ENCODE peak calls at places on chromosomes 4 and X, in four cellular contexts. D is dorsolateral prefrontal cortex, K is progenitor cell of endocrine pancreas, W is fibroblast of the aortic adventitia. O is an unnamed sample.

GRCh38 chr4:146495277-146495676 is 26.5 kb downstream of the SLC10A7 start:
- DNase-seq in W (peak), D (no peak), K (no peak), O (no peak)

GRCh38 chr4:183996868-183997267 is 91.8 kb downstream of the STOX2 start:
- DNase-seq in W (peak), K (no peak), D (no peak), O (no peak)

GRCh38 chr4:2924765-2925301 is 38.4 kb downstream of the NOP14 start:
- DNase-seq in W (no peak), D (peak), K (no peak), O (no peak)

GRCh38 chrX:77788050-77788449 is 2.0 kb upstream of the ATRX start:
- DNase-seq in W (peak), K (no peak), D (no peak), O (no peak)

GRCh38 chr4:8079031-8079885 is 79.4 kb downstream of the ABLIM2 start:
- DNase-seq in D (no peak), K (no peak), W (peak), O (no peak)

GRCh38 chr4:81512945-81513584 is 41.4 kb upstream of the RASGEF1B start:
- DNase-seq in D (no peak), W (no peak), K (no peak), O (no peak)

GRCh38 chr4:154332681-154333421 is 158.7 kb downstream of the DCHS2 start:
- DNase-seq in D (peak), W (no peak), K (no peak), O (peak)

GRCh38 chr4:182729527-182729926 is 187.7 kb downstream of the DCTD start:
- DNase-seq in D (no peak), K (no peak), W (no peak), O (no peak)

GRCh38 chr4:133320576-133321170 is 171.6 kb downstream of the PCDH10 start:
- DNase-seq in K (no peak), D (no peak), W (peak), O (no peak)
- TF ChIP-seq CTCF in K (peak), D (peak), W (peak), O (no peak)

GRCh38 chrX:109889289-109890006 is 113.5 kb upstream of the TMEM164 start:
- DNase-seq in K (no peak), D (no peak), W (peak), O (no peak)

GRCh38 chrX:109890910-109891502 is 111.9 kb upstream of the TMEM164 start:
- DNase-seq in D (peak), K (peak), W (peak), O (peak)

GRCh38 chrX:109890300-109890699 is 112.6 kb upstream of the TMEM164 start:
- DNase-seq in K (no peak), W (no peak), D (no peak), O (no peak)

GRCh38 chrX:109880629-109881028 is 122.3 kb upstream of the TMEM164 start:
- DNase-seq in W (no peak), D (no peak), K (no peak), O (no peak)

DNA sequence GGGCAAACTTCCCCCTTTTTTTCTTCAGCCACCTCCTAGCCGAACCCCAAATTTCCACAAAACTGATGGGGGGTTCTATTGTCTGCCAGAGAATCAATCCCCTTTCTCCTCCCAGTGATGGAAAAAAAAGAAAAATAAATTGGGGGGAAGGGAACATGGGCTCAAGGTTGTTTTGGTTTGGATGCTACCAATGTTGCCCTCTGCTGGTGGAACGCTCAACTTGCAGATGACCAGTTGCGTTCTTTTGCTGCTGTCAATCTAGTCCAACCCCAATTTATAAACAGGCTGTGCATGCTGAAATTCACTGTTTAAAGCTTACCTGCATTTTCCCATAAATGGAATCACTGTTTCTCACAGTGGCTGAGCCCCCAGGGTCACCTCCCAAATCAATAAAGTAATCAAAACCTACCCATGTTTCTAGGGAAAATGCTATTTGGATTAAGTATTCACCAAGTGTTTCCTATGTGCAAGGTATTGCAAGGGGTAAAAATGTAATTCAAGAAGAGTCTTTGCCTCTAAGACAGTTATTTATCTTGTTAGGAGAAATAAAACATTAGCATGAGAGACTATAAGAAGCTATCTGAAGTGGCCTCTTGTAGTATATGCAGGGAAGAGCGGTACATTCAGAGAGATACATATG is 116.7 kb upstream of the TMEM164 start:
- DNase-seq in W (peak), K (peak), D (no peak), O (no peak)
- TF ChIP-seq CTCF in W (peak), K (peak), D (peak), O (peak)

GRCh38 chr4:85828295-85828910 is 353.5 kb downstream of the ARHGAP24 start:
- DNase-seq in K (no peak), D (no peak), W (peak), O (no peak)

GRCh38 chr4:85823295-85823694 is 348.3 kb downstream of the ARHGAP24 start:
- DNase-seq in W (peak), K (no peak), D (no peak), O (no peak)

GRCh38 chr4:85829276-85830051 is 354.5 kb downstream of the ARHGAP24 start:
- DNase-seq in D (no peak), K (no peak), W (peak), O (no peak)

GRCh38 chr4:85824166-85824945 is 349.4 kb downstream of the ARHGAP24 start:
- DNase-seq in D (no peak), W (peak), K (no peak), O (no peak)

DNA sequence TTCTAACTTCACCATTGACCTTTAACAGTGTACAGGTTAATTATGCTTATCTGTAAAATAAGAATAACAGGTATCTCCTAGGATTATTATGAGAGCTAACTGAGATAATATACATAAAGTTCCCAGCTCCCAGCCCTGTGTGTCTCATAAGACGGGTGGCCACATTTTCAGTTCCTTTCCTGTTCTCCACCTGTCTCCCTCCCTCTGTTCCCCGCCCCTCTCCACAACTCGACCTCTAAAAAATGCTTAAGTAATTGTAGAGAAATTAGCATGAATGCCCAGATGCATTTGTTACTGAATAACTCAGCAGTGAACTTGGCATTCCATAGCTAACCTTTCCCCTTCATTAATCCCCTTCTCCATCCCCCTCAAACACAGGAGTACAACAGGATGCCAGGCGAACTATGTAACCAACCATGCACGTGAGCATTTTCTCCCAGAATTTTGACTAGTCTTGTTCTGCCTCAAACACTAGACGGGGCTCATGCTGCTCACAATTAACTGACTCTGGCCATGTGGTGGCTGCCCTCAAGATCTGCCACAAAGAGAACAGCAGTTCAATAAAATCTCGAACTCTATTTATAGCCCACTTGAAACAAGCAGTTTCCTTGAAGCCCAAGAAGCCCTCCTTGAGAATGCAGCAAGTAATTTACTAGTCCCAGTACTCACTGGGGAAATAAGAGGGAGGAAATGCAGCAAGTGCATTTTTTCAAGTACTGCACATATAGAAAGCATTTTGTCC is 351.2 kb downstream of the ARHGAP24 start:
- DNase-seq in W (peak), D (no peak), K (peak), O (no peak)
- TF ChIP-seq CTCF in W (peak), D (no peak), K (peak), O (no peak)

GRCh38 chr4:71501992-71502391 is 163.2 kb downstream of the SLC4A4 start:
- DNase-seq in D (no peak), W (no peak), K (no peak), O (no peak)
- TF ChIP-seq CTCF in D (no peak), W (no peak), K (no peak), O (no peak)

GRCh38 chr4:56976283-56976877 is 1.0 kb downstream of the NOA1 start:
- DNase-seq in W (no peak), K (peak), D (no peak), O (no peak)

GRCh38 chr4:56979674-56980073 is 978 bp downstream of the POLR2B start:
- DNase-seq in D (no peak), K (no peak), W (no peak), O (peak)

GRCh38 chr4:56978750-56979303 is at the start of gene POLR2B:
- DNase-seq in K (peak), D (peak), W (peak), O (peak)

GRCh38 chr4:56976878-56977320 is 507 bp downstream of the NOA1 start:
- DNase-seq in D (peak), K (peak), W (no peak), O (peak)

GRCh38 chr4:56977321-56978012 is at the start of gene NOA1:
- DNase-seq in D (peak), W (peak), K (peak), O (peak)
- TF ChIP-seq CTCF in D (no peak), W (no peak), K (no peak), O (no peak)

GRCh38 chr4:159283697-159284492 is 181.0 kb downstream of the RAPGEF2 start:
- DNase-seq in K (no peak), D (no peak), W (peak), O (no peak)

GRCh38 chr4:159282944-159283343 is 180.1 kb downstream of the RAPGEF2 start:
- DNase-seq in W (no peak), K (no peak), D (no peak), O (no peak)

GRCh38 chr4:159279084-159279483 is 176.2 kb downstream of the RAPGEF2 start:
- DNase-seq in D (no peak), K (no peak), W (no peak), O (no peak)

GRCh38 chr4:159280442-159281172 is 177.7 kb downstream of the RAPGEF2 start:
- DNase-seq in W (no peak), D (no peak), K (no peak), O (no peak)

GRCh38 chr4:159281781-159282180 is 178.9 kb downstream of the RAPGEF2 start:
- DNase-seq in W (peak), K (no peak), D (no peak), O (no peak)
- TF ChIP-seq CTCF in W (no peak), K (no peak), D (no peak), O (no peak)

DNA sequence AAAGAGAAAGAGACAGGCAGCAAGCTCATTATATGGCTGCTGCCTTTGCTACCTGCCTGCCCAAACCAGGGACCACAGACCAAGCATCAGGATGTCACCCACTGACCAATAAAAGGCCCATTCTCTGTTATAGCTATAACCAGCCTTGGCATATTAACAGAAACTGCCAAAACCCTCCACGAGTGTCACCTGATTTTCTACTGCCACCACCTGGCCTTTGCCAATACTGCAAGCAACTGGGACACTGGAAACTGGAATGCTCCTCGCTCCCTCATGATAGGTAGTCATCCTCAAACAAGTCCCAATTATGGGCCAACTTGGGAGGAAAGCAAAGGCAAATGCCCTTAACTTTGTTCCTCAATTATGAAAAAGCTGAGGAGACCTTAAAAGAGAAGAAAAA is 76.0 kb downstream of the SPIN4 start:
- DNase-seq in W (peak), D (no peak), K (no peak), O (no peak)
- TF ChIP-seq CTCF in W (peak), D (peak), K (peak), O (no peak)

DNA sequence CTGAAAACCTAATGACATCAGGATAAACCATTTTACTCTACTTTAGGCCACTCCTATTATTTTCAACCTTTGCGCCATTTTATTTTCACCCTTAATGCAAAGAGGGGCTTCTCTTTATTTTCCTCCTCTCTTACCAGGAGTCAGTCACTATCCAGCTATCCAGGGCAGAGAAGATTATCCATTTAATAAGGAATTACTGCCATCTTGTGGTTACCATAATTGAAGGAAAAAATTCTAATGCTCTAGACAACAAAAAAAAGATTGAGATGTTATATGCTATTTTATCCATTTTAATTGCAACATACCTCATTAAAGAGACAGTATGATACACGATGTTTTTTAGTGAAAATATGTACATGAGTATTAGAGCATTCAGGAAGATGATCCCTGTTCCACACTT is 514.5 kb upstream of the FAM241A start:
- DNase-seq in K (no peak), D (no peak), W (peak), O (no peak)
- TF ChIP-seq CTCF in K (peak), D (peak), W (peak), O (no peak)

GRCh38 chr4:98046665-98047064 is 96.6 kb downstream of the STPG2 start:
- DNase-seq in W (no peak), K (no peak), D (no peak), O (no peak)
- TF ChIP-seq CTCF in W (no peak), K (no peak), D (no peak), O (no peak)